ENCODE peak calls at places on chromosomes 2 and 18, in five cellular contexts. K, B, O, Z and Q are unnamed samples.

GRCh38 chr18:39359636-39360035 is 1794.0 kb upstream of the CELF4 start:
- DNase-seq in K (no peak), B (no peak), O (no peak), Z (no peak), Q (no peak)

GRCh38 chr2:179021258-179021657 is 28.7 kb downstream of the CCDC141 start:
- DNase-seq in K (no peak), B (no peak), O (no peak), Z (no peak), Q (no peak)

GRCh38 chr18:63284173-63284765 is 35.3 kb downstream of the BCL2 start:
- DNase-seq in K (no peak), B (no peak), O (no peak), Z (no peak), Q (no peak)

GRCh38 chr2:140117371-140117770 is 1337.2 kb upstream of the NXPH2 start:
- DNase-seq in K (no peak), B (no peak), O (no peak), Z (no peak), Q (no peak)

GRCh38 chr18:5961097-5961827 is 65.9 kb upstream of the TMEM200C start:
- DNase-seq in K (no peak), B (no peak), O (no peak), Z (no peak), Q (no peak)

GRCh38 chr2:29855924-29856639 is 65.3 kb downstream of the ALK start:
- DNase-seq in K (no peak), B (no peak), O (no peak), Z (no peak), Q (no peak)

GRCh38 chr2:20551231-20551944 is 99.5 kb downstream of the HS1BP3 start:
- DNase-seq in K (no peak), B (no peak), O (no peak), Z (peak), Q (peak)

GRCh38 chr2:100731535-100731981 is 88.4 kb upstream of the NPAS2 start:
- DNase-seq in K (no peak), B (no peak), O (no peak), Z (no peak), Q (no peak)

GRCh38 chr2:25960920-25961319 is 21.4 kb downstream of the KIF3C start:
- DNase-seq in K (no peak), B (no peak), O (no peak), Z (no peak), Q (no peak)

GRCh38 chr2:16386000-16386399 is 279.6 kb downstream of the CYRIA start:
- DNase-seq in K (no peak), B (no peak), O (no peak), Z (no peak), Q (no peak)

GRCh38 chr2:18630101-18630500 is 40.7 kb upstream of the NT5C1B start:
- DNase-seq in K (no peak), B (no peak), O (no peak), Z (no peak), Q (no peak)

GRCh38 chr2:1708476-1709334 is 35.6 kb downstream of the PXDN start:
- DNase-seq in K (no peak), B (no peak), O (no peak), Z (no peak), Q (no peak)

GRCh38 chr2:219060821-219061791 is at the start of gene IHH:
- DNase-seq in K (no peak), B (no peak), O (no peak), Z (peak), Q (no peak)

GRCh38 chr2:237706257-237706656 is 78.9 kb downstream of the LRRFIP1 start:
- DNase-seq in K (no peak), B (no peak), O (no peak), Z (no peak), Q (no peak)

GRCh38 chr2:195475336-195475735 is 181.7 kb upstream of the SLC39A10 start:
- DNase-seq in K (no peak), B (no peak), O (no peak), Z (no peak), Q (no peak)

GRCh38 chr2:37768491-37768925 is 97.1 kb upstream of the CDC42EP3 start:
- DNase-seq in K (peak), B (no peak), O (peak), Z (peak), Q (peak)

GRCh38 chr18:61991201-61991600 is 98.4 kb upstream of the RNF152 start:
- DNase-seq in K (no peak), B (no peak), O (no peak), Z (no peak), Q (peak)

GRCh38 chr18:57801379-57802165 is 1.5 kb downstream of the ATP8B1 start:
- DNase-seq in K (no peak), B (no peak), O (no peak), Z (peak), Q (no peak)

GRCh38 chr18:8808001-8808400 is 102.6 kb downstream of the MTCL1 start:
- DNase-seq in K (no peak), B (no peak), O (no peak), Z (no peak), Q (no peak)

GRCh38 chr2:235330775-235331438 is 162.9 kb upstream of the AGAP1 start:
- DNase-seq in K (no peak), B (no peak), O (peak), Z (no peak), Q (no peak)

DNA sequence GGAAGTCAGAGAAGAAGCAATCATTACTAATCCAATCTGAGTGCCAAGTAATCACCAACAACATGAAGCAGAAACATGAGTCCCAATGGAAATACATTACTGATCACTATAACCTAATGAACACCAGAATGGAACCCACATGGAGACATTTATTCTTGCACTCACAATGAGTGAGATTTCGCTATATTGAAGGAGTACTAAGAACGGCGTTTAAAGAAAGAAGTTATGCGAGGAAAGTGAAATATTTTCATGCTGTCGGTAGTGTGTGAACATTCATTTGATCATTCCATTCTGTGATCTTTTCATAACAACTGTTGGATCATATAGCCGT is 181.1 kb downstream of the IRS1 start:
- DNase-seq in K (no peak), B (no peak), O (no peak), Z (no peak), Q (no peak)
- TF ChIP-seq CTCF in K (no peak), B (no peak), O (no peak), Z (no peak), Q (no peak)

DNA sequence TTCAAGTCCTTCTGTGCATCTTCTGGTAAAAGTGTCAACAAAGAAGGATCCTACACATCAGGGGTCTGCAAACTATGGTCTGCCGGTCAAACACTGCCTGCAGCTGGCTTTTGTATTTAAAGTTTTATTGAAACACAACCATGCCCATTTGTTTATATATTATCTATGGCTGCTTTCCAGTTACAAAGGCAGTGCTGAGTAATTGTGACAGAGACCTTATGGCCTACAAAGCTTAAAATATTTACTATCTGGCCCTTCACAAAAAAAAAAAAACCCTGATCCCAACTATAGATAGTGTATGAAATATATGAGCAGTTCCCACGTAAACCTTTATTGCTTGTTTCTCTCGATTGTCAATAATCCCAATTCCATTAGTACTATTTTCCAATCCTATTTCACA is 101.4 kb downstream of the RBMS1 start:
- DNase-seq in K (no peak), B (no peak), O (no peak), Z (no peak), Q (no peak)
- H3K27ac ChIP-seq in K (no peak), B (no peak), O (peak), Z (no peak), Q (no peak)

GRCh38 chr2:85729825-85730510 is 23.8 kb upstream of the ATOH8 start:
- DNase-seq in K (no peak), B (no peak), O (no peak), Z (no peak), Q (no peak)

GRCh38 chr2:85730686-85731085 is 23.1 kb upstream of the ATOH8 start:
- DNase-seq in K (no peak), B (no peak), O (no peak), Z (no peak), Q (no peak)

GRCh38 chr2:85728342-85728741 is 25.4 kb upstream of the ATOH8 start:
- DNase-seq in K (no peak), B (no peak), O (no peak), Z (no peak), Q (no peak)

GRCh38 chr2:85727798-85728197 is 26.0 kb upstream of the ATOH8 start:
- DNase-seq in K (no peak), B (no peak), O (no peak), Z (no peak), Q (no peak)

GRCh38 chr2:85728883-85729824 is 24.6 kb upstream of the ATOH8 start:
- DNase-seq in K (peak), B (peak), O (peak), Z (peak), Q (peak)
- TF ChIP-seq POLR2A in K (peak), B (peak), O (no peak), Z (no peak), Q (no peak)

GRCh38 chr2:222677981-222678380 is 6.5 kb downstream of the MOGAT1 start:
- DNase-seq in K (no peak), B (no peak), O (no peak), Z (no peak), Q (no peak)
- TF ChIP-seq CTCF in K (no peak), B (no peak), O (no peak), Z (no peak), Q (no peak)

GRCh38 chr2:8539743-8540551 is 141.9 kb upstream of the ID2 start:
- DNase-seq in K (peak), B (no peak), O (no peak), Z (peak), Q (peak)

GRCh38 chr2:8542381-8543064 is 139.3 kb upstream of the ID2 start:
- DNase-seq in K (no peak), B (no peak), O (no peak), Z (no peak), Q (no peak)

GRCh38 chr2:8540552-8541055 is 141.3 kb upstream of the ID2 start:
- DNase-seq in K (no peak), B (no peak), O (no peak), Z (peak), Q (no peak)

GRCh38 chr2:8541636-8542035 is 140.2 kb upstream of the ID2 start:
- DNase-seq in K (no peak), B (no peak), O (no peak), Z (no peak), Q (no peak)

GRCh38 chr2:8541223-8541622 is 140.6 kb upstream of the ID2 start:
- DNase-seq in K (no peak), B (no peak), O (no peak), Z (no peak), Q (peak)
- H3K27ac ChIP-seq in K (no peak), B (no peak), O (no peak), Z (no peak), Q (no peak)

GRCh38 chr2:88638123-88638650 is 10.9 kb upstream of the EIF2AK3 start:
- DNase-seq in K (no peak), B (no peak), O (no peak), Z (no peak), Q (no peak)
- TF ChIP-seq POLR2A in K (no peak), B (no peak), O (no peak), Z (no peak), Q (no peak)

GRCh38 chr2:117960231-117960630 is 53.6 kb downstream of the CCDC93 start:
- DNase-seq in K (no peak), B (no peak), O (no peak), Z (no peak), Q (no peak)

GRCh38 chr2:117957616-117958015 is 56.3 kb downstream of the CCDC93 start:
- DNase-seq in K (no peak), B (no peak), O (no peak), Z (no peak), Q (no peak)

GRCh38 chr2:117952237-117952636 is 61.6 kb downstream of the CCDC93 start:
- DNase-seq in K (no peak), B (no peak), O (no peak), Z (no peak), Q (no peak)

GRCh38 chr2:117958186-117958585 is 55.7 kb downstream of the CCDC93 start:
- DNase-seq in K (no peak), B (no peak), O (no peak), Z (no peak), Q (no peak)

DNA sequence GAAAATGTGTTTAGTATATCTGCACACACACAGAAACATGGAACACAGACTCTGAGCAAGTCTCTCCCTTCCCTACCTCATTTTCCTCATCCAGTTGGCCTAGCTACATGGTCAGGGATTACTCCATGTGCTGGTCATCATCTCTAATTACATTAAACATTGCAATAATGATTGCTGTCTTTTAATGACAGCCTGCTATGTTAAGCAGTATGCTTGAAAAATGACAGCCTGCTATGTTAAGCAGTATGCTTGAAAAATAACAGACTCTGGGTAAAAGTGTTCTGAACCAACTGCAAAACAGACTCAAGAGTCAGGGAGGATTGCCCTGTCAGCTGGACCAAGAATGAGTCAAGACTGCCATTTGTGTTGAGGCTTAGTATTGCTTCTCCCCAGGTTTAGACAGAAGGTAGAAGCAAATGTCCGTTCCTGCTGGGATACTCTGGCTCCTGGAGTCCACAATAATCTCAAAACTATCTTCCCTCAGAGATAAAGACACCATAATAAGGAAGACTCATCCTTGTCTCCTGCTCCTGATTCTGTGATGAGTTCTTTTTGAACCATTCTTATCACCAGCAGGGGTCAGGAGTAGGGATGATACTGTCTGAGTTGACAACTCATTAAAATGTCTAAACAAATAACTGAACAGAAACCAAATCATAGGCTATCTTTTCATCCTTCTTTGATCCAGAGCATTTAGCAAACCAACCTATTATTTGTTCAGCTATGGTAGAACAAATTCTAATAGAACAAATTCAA is 57.7 kb downstream of the CCDC93 start:
- DNase-seq in K (no peak), B (no peak), O (no peak), Z (no peak), Q (no peak)
- TF ChIP-seq CTCF in K (no peak), B (no peak), O (peak), Z (no peak), Q (no peak)